ENCODE peak calls at places on chromosome 21, in six cellular contexts. G, W, N, B, R and M are unnamed samples.

GRCh38 chr21:45836268-45836655 is 145.3 kb upstream of the COL6A1 start:
- DNase-seq in G (no peak), B (no peak), N (no peak), R (peak), W (no peak), M (no peak)

GRCh38 chr21:27713159-27714109 is 746.5 kb upstream of the ADAMTS5 start:
- DNase-seq in G (no peak), R (no peak), N (no peak), B (no peak), W (no peak), M (no peak)

GRCh38 chr21:45985471-45986315 is 4.1 kb downstream of the COL6A1 start:
- DNase-seq in N (no peak), R (no peak), G (no peak), B (no peak), W (no peak), M (no peak)

GRCh38 chr21:29386803-29387202 is 88.1 kb downstream of the BACH1 start:
- DNase-seq in R (no peak), N (no peak), G (no peak), W (no peak), B (no peak), M (no peak)

GRCh38 chr21:38897532-38898421 is 92.0 kb downstream of the ETS2 start:
- DNase-seq in B (no peak), R (no peak), W (no peak), G (no peak), N (no peak), M (no peak)

GRCh38 chr21:14474995-14475394 is 71.1 kb downstream of the SAMSN1 start:
- DNase-seq in B (no peak), R (no peak), W (no peak), N (no peak), G (no peak), M (no peak)

GRCh38 chr21:46060596-46061061 is 37.3 kb upstream of the COL6A2 start:
- DNase-seq in W (no peak), N (no peak), G (peak), B (no peak), R (no peak), M (no peak)

GRCh38 chr21:32424674-32425073 is 12.2 kb downstream of the EVA1C start:
- DNase-seq in R (no peak), W (no peak), N (no peak), B (no peak), G (no peak), M (no peak)

GRCh38 chr21:32803651-32804050 is 32.1 kb upstream of the PAXBP1 start:
- DNase-seq in G (no peak), R (no peak), W (no peak), B (no peak), N (no peak), M (no peak)

GRCh38 chr21:35360870-35361570 is 311.9 kb upstream of the RUNX1 start:
- DNase-seq in W (no peak), G (no peak), R (no peak), B (no peak), N (no peak), M (no peak)

GRCh38 chr21:14361958-14362357 is 21.0 kb downstream of the HSPA13 start:
- DNase-seq in W (no peak), R (no peak), N (no peak), B (no peak), G (no peak), M (peak)

GRCh38 chr21:44058981-44059380 is 46.9 kb downstream of the TRAPPC10 start:
- DNase-seq in W (no peak), G (no peak), N (no peak), R (no peak), B (no peak), M (no peak)

GRCh38 chr21:42471206-42471605 is 24.8 kb downstream of the RSPH1 start:
- DNase-seq in W (no peak), G (no peak), B (no peak), N (no peak), R (no peak), M (no peak)

GRCh38 chr21:42468511-42469131 is 27.4 kb downstream of the RSPH1 start:
- DNase-seq in G (no peak), R (no peak), B (no peak), W (no peak), N (no peak), M (no peak)

GRCh38 chr21:42467613-42467983 is 28.4 kb downstream of the RSPH1 start:
- DNase-seq in G (no peak), R (no peak), N (no peak), W (no peak), B (no peak), M (no peak)

GRCh38 chr21:42466700-42467612 is 29.1 kb downstream of the RSPH1 start:
- DNase-seq in B (peak), G (no peak), R (no peak), N (no peak), W (no peak), M (no peak)

GRCh38 chr21:42469272-42469671 is 26.8 kb downstream of the RSPH1 start:
- DNase-seq in W (peak), R (no peak), N (no peak), B (no peak), G (no peak), M (no peak)
- TF ChIP-seq REST in W (no peak), R (no peak), N (no peak), B (no peak), G (no peak), M (no peak)

GRCh38 chr21:36769051-36769867 is 70.3 kb downstream of the SIM2 start:
- DNase-seq in B (no peak), G (no peak), W (no peak), N (no peak), R (no peak), M (no peak)

GRCh38 chr21:36768496-36768895 is 69.6 kb downstream of the SIM2 start:
- DNase-seq in R (no peak), W (no peak), N (no peak), B (no peak), G (no peak), M (no peak)

GRCh38 chr21:36773995-36774394 is 75.1 kb downstream of the SIM2 start:
- DNase-seq in B (no peak), R (no peak), N (no peak), W (no peak), G (no peak), M (no peak)

GRCh38 chr21:36776981-36777617 is 78.2 kb downstream of the SIM2 start:
- DNase-seq in R (no peak), B (no peak), W (no peak), N (no peak), G (no peak), M (no peak)

DNA sequence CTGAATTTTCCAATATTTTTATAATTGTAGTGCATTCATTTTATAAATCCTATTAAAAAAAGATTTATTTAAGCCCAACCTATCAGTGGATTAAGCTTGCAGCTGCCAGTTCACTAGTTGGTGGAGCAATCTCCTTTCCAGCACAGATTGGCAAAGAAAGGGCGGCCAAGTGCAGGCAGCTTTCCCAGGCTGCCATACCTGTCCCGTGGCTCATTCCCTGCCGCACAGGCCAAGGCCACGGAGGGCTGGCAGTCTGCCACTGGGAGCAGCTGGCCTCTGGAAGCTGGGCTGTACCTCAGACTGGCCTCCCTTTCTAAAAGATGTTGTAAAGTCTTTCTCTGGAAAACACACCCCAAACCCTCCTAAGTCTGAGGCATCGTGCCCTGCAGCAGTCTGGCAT is 74.2 kb downstream of the SIM2 start:
- DNase-seq in B (no peak), R (no peak), N (no peak), W (no peak), G (no peak), M (no peak)
- TF ChIP-seq REST in B (no peak), R (no peak), N (no peak), W (no peak), G (no peak), M (no peak)

DNA sequence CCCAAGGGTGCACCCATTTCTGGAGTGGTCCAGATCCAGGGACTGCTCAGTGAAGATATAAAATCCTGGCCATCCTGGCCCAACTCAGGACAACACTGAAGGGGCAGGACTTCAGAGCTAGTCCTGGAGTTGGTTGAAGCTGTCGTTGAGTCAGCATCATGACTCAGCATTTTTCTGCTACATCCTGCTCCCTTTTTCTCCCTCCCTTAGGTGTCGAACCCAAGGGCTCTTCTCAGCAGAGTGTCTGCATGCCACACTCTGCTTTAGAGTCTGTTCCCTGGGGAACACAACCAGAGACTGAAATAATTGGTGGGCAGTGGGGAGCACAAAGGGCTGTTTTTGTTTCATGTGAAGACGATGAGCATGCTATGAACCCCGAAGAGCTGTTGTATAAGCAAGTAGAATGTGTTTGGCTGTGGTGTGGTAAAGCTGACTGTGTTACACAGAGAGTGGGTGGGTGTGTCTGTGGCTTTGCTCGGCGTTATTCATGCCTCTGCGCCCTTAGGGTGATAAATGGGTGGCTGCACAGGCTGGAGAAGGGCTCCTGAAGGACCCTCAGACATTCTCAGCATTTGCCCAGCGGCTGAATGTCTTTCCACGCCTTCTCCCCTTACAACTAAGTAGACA is 167.2 kb downstream of the CYYR1 start:
- DNase-seq in W (no peak), G (peak), B (peak), N (no peak), R (no peak), M (no peak)
- TF ChIP-seq REST in W (no peak), G (no peak), B (no peak), N (no peak), R (no peak), M (no peak)

GRCh38 chr21:33843216-33843615 is 72.4 kb downstream of the ATP5PO start:
- DNase-seq in W (no peak), B (no peak), N (no peak), G (no peak), R (no peak), M (no peak)
- TF ChIP-seq REST in W (no peak), B (no peak), N (no peak), G (no peak), R (no peak), M (no peak)

DNA sequence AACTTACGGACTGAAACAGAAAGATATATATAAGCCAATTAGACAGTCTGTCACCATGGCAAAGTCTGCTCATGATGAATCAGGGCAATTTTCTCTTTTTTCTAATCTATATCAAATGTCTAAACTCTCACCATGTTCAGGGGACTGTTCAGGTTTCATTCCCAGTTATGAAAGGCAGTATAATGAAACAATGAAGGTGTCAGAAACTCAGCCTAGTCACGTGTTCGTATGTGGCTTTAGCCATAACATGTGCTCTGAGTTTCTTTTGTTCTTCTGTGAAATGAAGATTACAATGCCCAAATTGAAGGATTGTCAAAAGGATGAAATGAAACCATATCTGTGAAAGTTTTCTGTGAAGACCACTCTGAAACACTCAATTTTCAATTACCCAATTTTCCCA is 392.9 kb downstream of the DSCAM start:
- DNase-seq in B (no peak), G (no peak), W (no peak), N (no peak), R (no peak), M (no peak)
- TF ChIP-seq REST in B (no peak), G (no peak), W (no peak), N (no peak), R (no peak), M (no peak)

DNA sequence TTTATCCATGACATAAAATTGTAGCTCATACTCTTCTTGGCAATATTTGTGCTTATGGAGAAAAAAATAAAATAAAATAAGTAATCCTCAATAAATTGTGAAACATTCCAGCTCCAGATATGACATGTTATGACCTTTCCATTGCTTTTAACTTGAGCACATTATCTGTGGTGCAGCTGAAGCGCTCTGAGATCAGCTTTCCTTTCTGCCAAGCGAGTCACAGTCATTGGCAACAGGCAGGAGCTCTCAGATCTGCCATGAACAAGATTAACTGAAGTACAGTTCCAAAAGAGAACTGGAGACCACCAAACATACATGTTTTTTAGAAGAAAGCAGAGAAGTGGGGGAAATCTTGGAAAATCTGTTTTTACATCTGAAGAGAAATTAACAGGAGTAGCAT is 89.2 kb upstream of the DSCAM start:
- DNase-seq in G (no peak), B (no peak), R (no peak), W (no peak), N (no peak), M (no peak)
- TF ChIP-seq REST in G (no peak), B (no peak), R (no peak), W (no peak), N (no peak), M (no peak)

DNA sequence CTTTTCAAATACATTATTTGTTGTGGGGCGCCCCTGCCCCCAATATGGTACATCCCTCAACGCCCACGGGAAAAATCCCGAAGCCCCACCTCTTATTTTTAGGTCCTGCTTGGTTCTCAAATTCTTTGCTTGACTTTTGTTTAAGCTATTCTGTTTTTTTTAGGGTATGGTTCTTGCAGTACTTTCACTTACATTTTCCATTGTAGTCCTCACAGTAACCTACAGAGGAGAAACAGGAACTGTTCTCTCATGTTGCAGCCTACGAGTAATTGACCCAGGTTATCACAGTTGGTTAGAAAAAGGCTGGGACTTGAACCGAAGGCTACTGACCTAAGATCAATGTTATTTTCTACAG is 699 bp upstream of the C21orf91 start:
- DNase-seq in N (no peak), B (peak), G (no peak), R (peak), W (no peak), M (no peak)
- TF ChIP-seq REST in N (no peak), B (no peak), G (no peak), R (no peak), W (no peak), M (no peak)